ENCODE peak calls at places on chromosomes 16 and 17, in nine cellular contexts. C is brain microvascular endothelial cell; J is AG04450; F is small intestine; G is endodermal cell; T is CD8-positive, alpha-beta memory T cell; O is pancreas; K is OCI-LY7; Z is psoas muscle. X is an unnamed sample.
A peak's percentile ranks its signal among the peaks of the same experiment; 100 is the strongest.

GRCh38 chr16:79299154-79299799 is 301.3 kb downstream of the MAF start:
- DNase-seq in C (no peak), J (no peak), F (no peak), G (peak; percentile 75), T (no peak), O (no peak), K (no peak), Z (no peak), X (no peak)

GRCh38 chr16:78210305-78210704 is 110.9 kb downstream of the WWOX start:
- DNase-seq in C (peak; percentile 31), J (no peak), F (no peak), G (peak; percentile 52), T (no peak), O (no peak), K (no peak), Z (no peak), X (no peak)

GRCh38 chr17:37359682-37360188 is 16.1 kb upstream of the C17orf78 start:
- DNase-seq in C (no peak), J (no peak), F (no peak), G (no peak), T (no peak), O (no peak), K (no peak), Z (no peak), X (no peak)

GRCh38 chr17:39581071-39581831 is 26.5 kb downstream of the NEUROD2 start:
- DNase-seq in C (no peak), J (no peak), F (no peak), G (no peak), T (no peak), O (no peak), K (no peak), Z (no peak), X (no peak)

GRCh38 chr17:62696726-62697490 is 69.4 kb downstream of the MRC2 start:
- DNase-seq in C (no peak), J (no peak), F (no peak), G (peak; percentile 69), T (no peak), O (no peak), K (no peak), Z (no peak), X (no peak)

GRCh38 chr16:27214084-27214961 is 11.0 kb downstream of the KDM8 start:
- DNase-seq in C (no peak), J (no peak), F (peak; percentile 95), G (no peak), T (no peak), O (peak; percentile 81), K (no peak), Z (no peak), X (no peak)

GRCh38 chr17:7380855-7381683 is at the start of gene TNK1:
- DNase-seq in C (no peak), J (no peak), F (peak; percentile 85), G (peak; percentile 87), T (no peak), O (peak; percentile 78), K (no peak), Z (peak; percentile 32), X (no peak)

GRCh38 chr17:2690165-2691068 is 21.1 kb downstream of the CLUH start:
- DNase-seq in C (no peak), J (no peak), F (no peak), G (peak; percentile 51), T (no peak), O (peak; percentile 23), K (no peak), Z (no peak), X (no peak)

GRCh38 chr16:10039220-10040096 is 142.8 kb downstream of the GRIN2A start:
- DNase-seq in C (no peak), J (no peak), F (no peak), G (peak; percentile 79), T (no peak), O (no peak), K (no peak), Z (no peak), X (no peak)

GRCh38 chr17:21196126-21196525 is 17.8 kb downstream of the TMEM11 start:
- DNase-seq in C (no peak), J (no peak), F (no peak), G (no peak), T (no peak), O (no peak), K (no peak), Z (no peak), X (no peak)

GRCh38 chr17:969767-970387 is 9.7 kb downstream of the NXN start:
- DNase-seq in C (no peak), J (no peak), F (no peak), G (peak; percentile 55), T (no peak), O (no peak), K (no peak), Z (no peak), X (no peak)

GRCh38 chr17:40194821-40195220 is 17.6 kb downstream of the RAPGEFL1 start:
- DNase-seq in C (no peak), J (no peak), F (no peak), G (no peak), T (no peak), O (no peak), K (no peak), Z (no peak), X (no peak)

GRCh38 chr16:84220851-84221250 is 19.0 kb downstream of the KCNG4 start:
- DNase-seq in C (peak; percentile 60), J (no peak), F (no peak), G (no peak), T (no peak), O (no peak), K (no peak), Z (no peak), X (no peak)

GRCh38 chr16:68503334-68503733 is 35.8 kb upstream of the ZFP90 start:
- DNase-seq in C (no peak), J (no peak), F (no peak), G (no peak), T (no peak), O (no peak), K (no peak), Z (no peak), X (no peak)
- H3K27ac ChIP-seq in C (no peak overlapping the region), J (no peak overlapping the region), F (no peak overlapping the region), G (no peak overlapping the region), T (no peak overlapping the region), O (no peak overlapping the region), K (no peak overlapping the region), Z (no peak overlapping the region), X (no peak overlapping the region)

GRCh38 chr16:65634291-65634690 is 512.4 kb upstream of the CDH11 start:
- DNase-seq in C (no peak), J (no peak), F (no peak), G (peak; percentile 47), T (no peak), O (no peak), K (no peak), Z (no peak), X (no peak)
- H3K4me3 ChIP-seq in C (no peak overlapping the region), J (no peak overlapping the region), F (no peak overlapping the region), G (no peak overlapping the region), T (no peak overlapping the region), O (no peak overlapping the region), K (no peak overlapping the region), Z (no peak overlapping the region), X (no peak overlapping the region)

GRCh38 chr16:70432304-70432799 is 6.5 kb downstream of the ST3GAL2 start:
- DNase-seq in C (no peak), J (no peak), F (no peak), G (no peak), T (no peak), O (no peak), K (no peak), Z (no peak), X (no peak)
- H3K27ac ChIP-seq in C (peak overlapping the region; percentile 57), J (no peak overlapping the region), F (no peak overlapping the region), G (no peak overlapping the region), T (peak overlapping the region; percentile 62), O (no peak overlapping the region), K (peak overlapping the region; percentile 100), Z (peak overlapping the region; percentile 63), X (no peak overlapping the region)

GRCh38 chr17:44137891-44138709 is 3.6 kb upstream of the HROB start:
- DNase-seq in C (peak; percentile 100), J (peak; percentile 98), F (peak; percentile 64), G (peak; percentile 98), T (no peak), O (peak; percentile 83), K (no peak), Z (peak; percentile 89), X (peak; percentile 99)
- H3K4me3 ChIP-seq in C (peak overlapping the region; percentile 41), J (peak overlapping the region; percentile 45), F (no peak overlapping the region), G (peak overlapping the region; percentile 58), T (no peak overlapping the region), O (no peak overlapping the region), K (no peak overlapping the region), Z (peak overlapping the region; percentile 8), X (peak overlapping the region; percentile 4)

GRCh38 chr16:30738984-30739951 is 9.0 kb upstream of the PHKG2 start:
- DNase-seq in C (no peak), J (no peak), F (no peak), G (no peak), T (no peak), O (no peak), K (no peak), Z (no peak), X (no peak)
- H3K27ac ChIP-seq in C (no peak overlapping the region), J (peak overlapping the region; percentile 39), F (peak overlapping the region; percentile 37), G (no peak overlapping the region), T (no peak overlapping the region), O (peak overlapping the region; percentile 91), K (no peak overlapping the region), Z (no peak overlapping the region), X (no peak overlapping the region)

GRCh38 chr16:67433131-67433719 is 2.3 kb downstream of the HSD11B2 start:
- DNase-seq in C (no peak), J (no peak), F (no peak), G (no peak), T (no peak), O (no peak), K (no peak), Z (no peak), X (no peak)

GRCh38 chr16:67431077-67431804 is at the start of gene HSD11B2:
- DNase-seq in C (no peak), J (no peak), F (peak; percentile 93), G (peak; percentile 90), T (peak; percentile 11), O (peak; percentile 82), K (no peak), Z (peak; percentile 55), X (no peak)

GRCh38 chr16:67430504-67431076 is 331 bp upstream of the HSD11B2 start:
- DNase-seq in C (no peak), J (no peak), F (no peak), G (no peak), T (no peak), O (peak; percentile 68), K (peak; percentile 4), Z (no peak), X (no peak)

GRCh38 chr16:67432491-67432890 is 1.6 kb downstream of the HSD11B2 start:
- DNase-seq in C (no peak), J (no peak), F (no peak), G (no peak), T (no peak), O (no peak), K (no peak), Z (no peak), X (no peak)

DNA sequence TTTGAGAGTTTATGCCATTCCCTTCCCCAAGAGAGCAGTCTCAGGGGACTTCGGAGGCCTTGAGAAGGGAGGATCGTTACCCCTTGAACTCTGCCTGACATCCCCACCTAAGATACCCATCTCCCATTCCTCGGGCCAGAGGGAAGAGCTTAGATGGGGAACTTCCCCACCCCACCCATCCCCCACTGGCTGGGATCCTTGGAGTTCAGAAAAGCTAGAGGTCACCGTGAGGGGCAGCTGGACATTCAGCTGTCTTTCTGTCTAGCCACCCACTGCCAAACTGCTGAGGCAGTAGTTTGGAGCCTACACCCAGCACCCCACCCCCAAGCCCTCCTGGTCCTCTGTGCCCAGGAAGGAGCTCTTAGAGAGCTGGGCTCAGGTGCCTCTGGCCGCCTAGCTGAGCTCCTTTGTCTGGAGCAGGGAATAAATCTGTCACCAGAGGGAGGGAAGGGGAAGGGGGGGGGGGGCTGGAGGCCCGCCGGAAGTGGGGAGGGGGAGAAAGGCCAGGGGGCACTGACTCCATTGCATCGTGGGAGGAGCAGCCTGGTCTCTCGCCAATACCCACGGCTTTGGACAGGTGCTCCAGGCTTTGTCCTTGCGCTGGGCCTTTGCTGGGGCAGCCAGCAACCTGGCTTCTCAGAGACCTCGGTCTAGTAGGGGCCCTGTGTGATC is 1.0 kb downstream of the HSD11B2 start:
- DNase-seq in C (no peak), J (no peak), F (peak; percentile 53), G (peak; percentile 75), T (no peak), O (no peak), K (no peak), Z (no peak), X (no peak)
- H3K4me3 ChIP-seq in C (no peak overlapping the region), J (peak overlapping the region; percentile 44), F (peak overlapping the region; percentile 54), G (peak overlapping the region; percentile 85), T (no peak overlapping the region), O (peak overlapping the region; percentile 30), K (no peak overlapping the region), Z (peak overlapping the region; percentile 62), X (no peak overlapping the region)